ENCODE peak calls at places on chromosomes 4 and X, in five cellular contexts. One of them, this sample, is unnamed.

GRCh38 chrX:74421181-74422028 is at the start of gene SLC16A2:
- DNase-seq in Kasumi-1: peak
- DNase-seq in NCI-H1105: peak
- DNase-seq in PC-9: no peak
- DNase-seq in caudate nucleus: peak
- DNase-seq in this sample: peak

GRCh38 chrX:135513140-135513535 is 7.3 kb upstream of the INTS6L start:
- DNase-seq in Kasumi-1: peak
- DNase-seq in PC-9: no peak
- DNase-seq in NCI-H1105: no peak
- DNase-seq in caudate nucleus: no peak
- DNase-seq in this sample: no peak

GRCh38 chr4:152112116-152112515 is 351.3 kb upstream of the GATB start:
- DNase-seq in NCI-H1105: no peak
- DNase-seq in caudate nucleus: no peak
- DNase-seq in Kasumi-1: no peak
- DNase-seq in PC-9: no peak
- DNase-seq in this sample: no peak

GRCh38 chr4:161581262-161581661 is 582.5 kb downstream of the FSTL5 start:
- DNase-seq in NCI-H1105: no peak
- DNase-seq in caudate nucleus: no peak
- DNase-seq in Kasumi-1: peak
- DNase-seq in PC-9: no peak
- DNase-seq in this sample: no peak

GRCh38 chrX:67544281-67544680 is 460 bp downstream of the AR start:
- DNase-seq in PC-9: no peak
- DNase-seq in Kasumi-1: peak
- DNase-seq in NCI-H1105: no peak
- DNase-seq in caudate nucleus: no peak
- DNase-seq in this sample: peak

GRCh38 chrX:1673337-1673736 is 58.5 kb downstream of the ASMT start:
- DNase-seq in Kasumi-1: peak
- DNase-seq in PC-9: no peak
- DNase-seq in caudate nucleus: no peak
- DNase-seq in NCI-H1105: no peak
- DNase-seq in this sample: no peak

GRCh38 chr4:168995537-168996295 is 14.3 kb downstream of the CBR4 start:
- DNase-seq in NCI-H1105: no peak
- DNase-seq in caudate nucleus: no peak
- DNase-seq in PC-9: no peak
- DNase-seq in Kasumi-1: peak
- DNase-seq in this sample: no peak

GRCh38 chr4:128308986-128309385 is 21.4 kb upstream of the PGRMC2 start:
- DNase-seq in Kasumi-1: no peak
- DNase-seq in caudate nucleus: no peak
- DNase-seq in NCI-H1105: no peak
- DNase-seq in PC-9: no peak
- DNase-seq in this sample: no peak

GRCh38 chr4:173168396-173169177 is at the start of gene GALNT7:
- DNase-seq in PC-9: peak
- DNase-seq in caudate nucleus: peak
- DNase-seq in NCI-H1105: peak
- DNase-seq in Kasumi-1: peak
- DNase-seq in this sample: peak

GRCh38 chr4:170281027-170281426 is 191.3 kb upstream of the AADAT start:
- DNase-seq in caudate nucleus: no peak
- DNase-seq in PC-9: no peak
- DNase-seq in NCI-H1105: no peak
- DNase-seq in Kasumi-1: no peak
- DNase-seq in this sample: no peak

GRCh38 chrX:42096262-42096939 is 173.0 kb upstream of the CASK start:
- DNase-seq in NCI-H1105: no peak
- DNase-seq in caudate nucleus: no peak
- DNase-seq in PC-9: peak
- DNase-seq in Kasumi-1: no peak
- DNase-seq in this sample: no peak

GRCh38 chrX:70482300-70482699 is 37.7 kb downstream of the DLG3 start:
- DNase-seq in PC-9: no peak
- DNase-seq in caudate nucleus: no peak
- DNase-seq in NCI-H1105: no peak
- DNase-seq in Kasumi-1: no peak
- DNase-seq in this sample: no peak

GRCh38 chr4:76781698-76782595 is 116.0 kb downstream of the SOWAHB start:
- DNase-seq in PC-9: no peak
- DNase-seq in caudate nucleus: no peak
- DNase-seq in NCI-H1105: no peak
- DNase-seq in Kasumi-1: no peak
- DNase-seq in this sample: peak

GRCh38 chr4:67973608-67974007 is 10.3 kb upstream of the TMPRSS11A start:
- DNase-seq in NCI-H1105: no peak
- DNase-seq in PC-9: no peak
- DNase-seq in caudate nucleus: no peak
- DNase-seq in Kasumi-1: no peak
- DNase-seq in this sample: no peak

GRCh38 chrX:31420711-31421151 is 348.9 kb upstream of the FTHL17 start:
- DNase-seq in PC-9: no peak
- DNase-seq in caudate nucleus: no peak
- DNase-seq in NCI-H1105: no peak
- DNase-seq in Kasumi-1: no peak
- DNase-seq in this sample: no peak

GRCh38 chr4:101175896-101176676 is 171.2 kb downstream of the PPP3CA start:
- DNase-seq in PC-9: no peak
- DNase-seq in NCI-H1105: no peak
- DNase-seq in caudate nucleus: no peak
- DNase-seq in Kasumi-1: no peak
- DNase-seq in this sample: no peak

GRCh38 chr4:121096629-121097028 is 24.3 kb upstream of the NDNF start:
- DNase-seq in NCI-H1105: peak
- DNase-seq in caudate nucleus: no peak
- DNase-seq in Kasumi-1: peak
- DNase-seq in PC-9: no peak
- DNase-seq in this sample: no peak

GRCh38 chr4:92814677-92815076 is 510.9 kb downstream of the GRID2 start:
- DNase-seq in caudate nucleus: no peak
- DNase-seq in Kasumi-1: no peak
- DNase-seq in NCI-H1105: no peak
- DNase-seq in PC-9: no peak
- DNase-seq in this sample: no peak

GRCh38 chrX:34884693-34885277 is 57.8 kb upstream of the FAM47B start:
- DNase-seq in NCI-H1105: no peak
- DNase-seq in caudate nucleus: no peak
- DNase-seq in PC-9: peak
- DNase-seq in Kasumi-1: no peak
- DNase-seq in this sample: no peak

GRCh38 chr4:7649741-7650531 is 215.2 kb upstream of the PSAPL1 start:
- DNase-seq in caudate nucleus: no peak
- DNase-seq in PC-9: peak
- DNase-seq in Kasumi-1: peak
- DNase-seq in NCI-H1105: no peak
- DNase-seq in this sample: peak

GRCh38 chr4:180808862-180809261 is 1434.3 kb upstream of the TENM3 start:
- DNase-seq in caudate nucleus: no peak
- DNase-seq in NCI-H1105: no peak
- DNase-seq in PC-9: no peak
- DNase-seq in Kasumi-1: no peak
- DNase-seq in this sample: no peak

GRCh38 chr4:47930971-47931804 is 16.8 kb upstream of the NFXL1 start:
- DNase-seq in Kasumi-1: no peak
- DNase-seq in caudate nucleus: no peak
- DNase-seq in NCI-H1105: no peak
- DNase-seq in PC-9: no peak
- DNase-seq in this sample: peak